ENCODE peak calls at places on chromosome 17, in four cellular contexts. D, X, J and C are unnamed samples.

GRCh38 chr17:59254742-59255141 is 34.4 kb downstream of the GDPD1 start:
- DNase-seq in J (no peak), X (no peak), D (no peak), C (no peak)

GRCh38 chr17:20085283-20085875 is 76.2 kb downstream of the SPECC1 start:
- DNase-seq in X (no peak), D (no peak), J (no peak), C (no peak)

GRCh38 chr17:28745777-28746473 is 2.1 kb downstream of the TRAF4 start:
- DNase-seq in J (no peak), X (no peak), D (no peak), C (no peak)

GRCh38 chr17:7912927-7913524 is 3.1 kb downstream of the RNF227 start:
- DNase-seq in X (peak; percentile 80), J (no peak), D (no peak), C (no peak)

GRCh38 chr17:8458128-8458527 is 22.4 kb downstream of the NDEL1 start:
- DNase-seq in D (no peak), X (no peak), J (no peak), C (no peak)

GRCh38 chr17:79789943-79790804 is 6.7 kb downstream of the CBX8 start:
- DNase-seq in J (no peak), X (no peak), D (peak; percentile 53), C (peak; percentile 57)

GRCh38 chr17:50056217-50056960 is 479 bp downstream of the ITGA3 start:
- DNase-seq in J (peak; percentile 63), X (peak; percentile 69), D (peak; percentile 73), C (peak; percentile 48)

GRCh38 chr17:12388206-12388605 is 277.5 kb upstream of the MYOCD start:
- DNase-seq in D (no peak), J (no peak), X (peak; percentile 91), C (no peak)

GRCh38 chr17:45409659-45410076 is 23.0 kb downstream of the ARHGAP27 start:
- DNase-seq in D (no peak), J (no peak), X (no peak), C (no peak)

GRCh38 chr17:30074254-30074653 is 42.4 kb upstream of the NSRP1 start:
- DNase-seq in J (no peak), D (no peak), X (no peak), C (no peak)

DNA sequence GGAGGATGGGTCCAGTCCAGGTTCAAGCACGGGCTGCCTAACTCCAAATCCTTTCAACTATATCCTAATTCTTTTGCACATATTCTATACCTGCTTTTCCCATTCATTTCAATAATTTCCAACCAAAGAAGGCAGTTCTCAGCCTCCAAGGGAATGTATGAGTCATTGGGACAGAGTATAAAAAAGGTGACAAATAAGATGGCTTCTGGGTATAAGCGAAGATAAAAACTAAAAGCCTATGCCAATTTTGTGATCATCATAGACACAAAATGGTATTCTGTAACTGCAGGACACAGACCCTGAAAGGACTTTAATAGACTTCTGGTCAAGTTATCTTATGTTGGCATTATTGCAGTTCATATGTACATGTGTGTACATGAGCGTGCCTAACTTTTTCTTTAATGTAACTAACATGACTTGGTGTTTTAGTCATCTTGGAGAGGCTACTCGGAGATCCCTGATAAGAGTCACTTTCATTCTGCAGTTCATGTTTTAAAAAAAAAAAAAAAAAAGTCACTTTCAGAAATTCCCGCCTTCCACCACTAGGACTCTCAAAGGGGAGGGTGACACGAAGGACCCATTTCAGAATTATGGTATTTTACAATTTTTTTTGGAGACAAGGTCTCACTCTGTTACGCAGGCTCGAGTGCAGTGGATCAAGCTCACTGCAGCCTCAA is 17.3 kb downstream of the COG1 start:
- DNase-seq in X (no peak), J (no peak), D (no peak), C (no peak)
- TF ChIP-seq CTCF in X (peak; percentile 32), J (peak; percentile 22), D (peak; percentile 8), C (no peak)

DNA sequence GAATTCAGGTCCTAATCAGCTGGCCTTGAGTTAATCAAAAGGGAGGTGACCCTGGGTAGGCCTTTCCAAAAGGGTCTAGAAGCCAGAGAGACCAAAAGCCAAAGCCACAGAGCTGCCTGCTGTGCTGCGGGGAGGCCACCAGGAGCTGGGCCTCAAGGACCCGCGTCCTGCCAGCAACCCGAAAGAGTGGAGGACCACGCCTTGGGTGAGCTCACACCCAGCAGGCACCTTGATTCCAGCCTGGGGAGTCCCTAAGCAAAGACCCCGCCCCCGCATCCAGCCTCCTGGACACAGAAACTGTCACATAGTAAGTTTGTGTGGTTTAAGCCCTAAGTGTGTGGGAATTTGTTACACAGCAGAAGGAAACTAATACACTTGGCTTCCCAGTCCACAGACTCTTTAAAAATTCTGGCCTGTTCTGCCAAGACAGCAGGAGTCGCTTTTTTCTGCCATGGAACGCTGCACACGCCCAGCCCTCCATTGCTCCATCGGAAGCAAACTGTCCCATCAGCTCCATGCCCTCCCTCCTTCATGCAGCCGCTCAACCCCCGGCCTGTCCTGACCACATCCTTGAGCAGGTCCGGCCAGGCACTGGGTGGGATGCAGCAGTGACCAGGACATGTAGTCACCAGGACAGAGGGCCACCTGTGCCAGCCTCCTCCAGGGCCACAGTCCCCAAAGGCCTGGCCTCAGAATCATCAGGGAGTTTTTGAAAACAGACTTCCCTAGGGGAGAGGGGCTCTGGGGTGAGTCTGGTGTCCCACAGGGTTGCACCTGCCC is 20.9 kb upstream of the RASD1 start:
- DNase-seq in J (no peak), D (no peak), X (no peak), C (no peak)
- TF ChIP-seq CTCF in J (no peak), D (no peak), X (no peak), C (no peak)

GRCh38 chr17:68288804-68289203 is 2.1 kb downstream of the SLC16A6 start:
- DNase-seq in D (no peak), J (no peak), X (no peak), C (no peak)
- TF ChIP-seq CTCF in D (peak; percentile 32), J (no peak), X (no peak), C (no peak)

DNA sequence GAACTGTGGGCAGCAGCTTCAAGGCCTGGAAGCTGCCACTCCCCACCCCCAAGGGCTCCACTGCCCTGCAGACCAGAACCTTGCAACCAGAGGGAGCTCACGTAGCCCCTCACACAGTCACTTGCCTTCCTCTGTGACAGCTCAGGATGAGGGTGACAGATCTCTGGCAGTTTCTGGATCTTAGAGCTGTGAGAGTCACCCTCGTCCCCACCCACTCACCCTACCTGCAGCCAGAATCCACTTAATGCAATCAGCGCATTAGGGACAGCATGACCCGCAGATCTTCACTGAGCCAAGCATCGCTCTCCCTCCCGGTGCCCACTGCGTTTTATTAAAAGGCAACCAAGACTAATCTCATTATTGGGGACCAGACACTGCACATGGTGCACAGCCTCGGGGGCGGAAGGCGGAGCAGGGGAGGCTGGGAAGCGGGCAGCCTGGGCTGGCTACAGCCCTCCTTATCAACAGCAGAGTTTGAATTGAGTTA is 3.5 kb downstream of the CYB561 start:
- DNase-seq in X (no peak), D (no peak), J (no peak), C (no peak)
- TF ChIP-seq CTCF in X (peak; percentile 25), D (peak; percentile 30), J (peak; percentile 25), C (no peak)

DNA sequence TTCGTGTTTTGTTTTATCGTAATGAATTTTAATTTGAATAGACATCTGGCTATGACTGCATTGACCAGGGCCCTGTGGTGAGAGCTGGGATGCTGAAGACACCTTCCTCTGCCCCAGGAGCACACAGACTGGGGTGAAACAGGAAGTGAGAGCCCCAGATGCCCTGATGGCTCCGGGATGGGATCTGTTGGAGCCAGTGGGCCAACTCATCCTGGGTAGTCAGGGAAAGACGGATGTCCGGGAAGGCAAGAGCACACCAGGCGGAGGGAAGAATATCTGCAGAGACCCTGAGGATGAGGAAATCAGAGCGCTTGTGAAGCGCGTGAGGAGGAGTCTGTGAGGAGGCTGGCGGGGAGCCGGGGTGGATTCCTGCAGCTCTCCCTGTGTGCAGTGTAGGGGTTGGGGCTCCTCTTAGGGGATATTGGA is 71.5 kb upstream of the LGALS9 start:
- DNase-seq in D (no peak), X (peak; percentile 87), J (peak; percentile 41), C (no peak)
- TF ChIP-seq CTCF in D (no peak), X (peak; percentile 50), J (peak; percentile 23), C (no peak)